ENCODE peak calls at places on chromosomes 7 and 10, in ten cellular contexts. J is kidney; U is cardiac fibroblast; L is NAMALWA; K is stimulated activated naive CD8-positive, alpha-beta T cell treated with anti-CD3 and anti-CD28 coated beads, Interleukin-15, amount 100 ng/mL, for 72 hours; D is amygdala; E is iPS DF 6.9; N is stimulated activated CD4-positive, alpha-beta T cell treated with anti-CD3 and anti-CD28 coated beads, Interleukin-15, amount 100 ng/mL, for 24 hours; Z is mammary epithelial cell; A is fibroblast of pulmonary artery. X is an unnamed sample.

GRCh38 chr7:98394377-98394836 is 6.5 kb downstream of the BAIAP2L1 start:
- DNase-seq in J (no peak), U (peak), L (no peak), K (no peak), D (no peak), E (no peak), N (no peak), Z (peak), A (peak), X (no peak)

GRCh38 chr10:43197834-43198681 is 59.8 kb downstream of the CSGALNACT2 start:
- DNase-seq in J (peak), U (peak), L (peak), K (no peak), D (no peak), E (no peak), N (peak), Z (no peak), A (no peak), X (peak)

GRCh38 chr7:65910237-65910636 is 37.4 kb downstream of the VKORC1L1 start:
- DNase-seq in J (no peak), U (no peak), L (no peak), K (no peak), D (no peak), E (no peak), N (no peak), Z (no peak), A (peak), X (no peak)

GRCh38 chr7:113202282-113202681 is 83.9 kb upstream of the SMIM30 start:
- DNase-seq in J (no peak), U (no peak), L (no peak), K (no peak), D (no peak), E (no peak), N (no peak), Z (no peak), A (no peak), X (no peak)

GRCh38 chr7:143384741-143385631 is 3.8 kb downstream of the ZYX start:
- DNase-seq in J (peak), U (peak), L (no peak), K (no peak), D (no peak), E (no peak), N (no peak), Z (no peak), A (peak), X (no peak)

GRCh38 chr10:119139464-119140067 is 25.9 kb downstream of the SFXN4 start:
- DNase-seq in J (no peak), U (peak), L (peak), K (peak), D (no peak), E (peak), N (peak), Z (peak), A (peak), X (peak)

GRCh38 chr7:7766671-7767070 is 48.3 kb upstream of the RPA3 start:
- DNase-seq in J (no peak), U (peak), L (no peak), K (no peak), D (no peak), E (no peak), N (no peak), Z (no peak), A (peak), X (peak)

GRCh38 chr10:7752251-7752650 is 35.5 kb downstream of the KIN start:
- DNase-seq in J (no peak), U (no peak), L (no peak), K (no peak), D (no peak), E (no peak), N (no peak), Z (no peak), A (no peak), X (no peak)

GRCh38 chr10:61110188-61110844 is 166.3 kb upstream of the RHOBTB1 start:
- DNase-seq in J (no peak), U (peak), L (no peak), K (no peak), D (no peak), E (no peak), N (no peak), Z (no peak), A (peak), X (no peak)

GRCh38 chr7:5672468-5672867 is 109.0 kb downstream of the RNF216 start:
- DNase-seq in J (no peak), U (no peak), L (no peak), K (no peak), D (no peak), E (no peak), N (no peak), Z (no peak), A (no peak), X (no peak)

GRCh38 chr7:150369740-150370501 is 1.3 kb downstream of the REPIN1 start:
- DNase-seq in J (no peak), U (peak), L (no peak), K (no peak), D (no peak), E (no peak), N (no peak), Z (no peak), A (no peak), X (peak)

GRCh38 chr10:59674211-59674836 is 35.3 kb downstream of the SLC16A9 start:
- DNase-seq in J (no peak), U (peak), L (no peak), K (no peak), D (no peak), E (no peak), N (no peak), Z (peak), A (peak), X (no peak)

GRCh38 chr7:116632349-116632748 is 39.6 kb upstream of the MET start:
- DNase-seq in J (no peak), U (no peak), L (no peak), K (no peak), D (no peak), E (no peak), N (no peak), Z (peak), A (no peak), X (no peak)

GRCh38 chr7:112162161-112163020 is 43.8 kb downstream of the DOCK4 start:
- DNase-seq in J (peak), U (peak), L (no peak), K (no peak), D (peak), E (peak), N (no peak), Z (no peak), A (peak), X (no peak)

GRCh38 chr7:21945374-21946227 is at the start of gene CDCA7L:
- DNase-seq in J (peak), U (peak), L (peak), K (peak), D (peak), E (peak), N (peak), Z (peak), A (peak), X (peak)

GRCh38 chr10:132245056-132245455 is 58.3 kb downstream of the DPYSL4 start:
- DNase-seq in J (no peak), U (no peak), L (no peak), K (no peak), D (no peak), E (no peak), N (no peak), Z (no peak), A (no peak), X (no peak)

GRCh38 chr10:61901829-61902447 is 439 bp downstream of the ARID5B start:
- DNase-seq in J (no peak), U (peak), L (peak), K (no peak), D (no peak), E (no peak), N (no peak), Z (peak), A (peak), X (peak)

GRCh38 chr10:132397036-132397541 is at the start of gene PWWP2B:
- DNase-seq in J (peak), U (no peak), L (peak), K (no peak), D (no peak), E (no peak), N (peak), Z (no peak), A (peak), X (peak)

GRCh38 chr10:33571616-33572015 is 237.1 kb upstream of the NRP1 start:
- DNase-seq in J (no peak), U (peak), L (no peak), K (no peak), D (no peak), E (no peak), N (no peak), Z (peak), A (peak), X (no peak)

GRCh38 chr10:79324032-79324695 is 23.1 kb upstream of the PPIF start:
- DNase-seq in J (no peak), U (no peak), L (no peak), K (no peak), D (no peak), E (no peak), N (no peak), Z (no peak), A (no peak), X (no peak)

GRCh38 chr10:67775274-67775673 is 62.7 kb downstream of the DNAJC12 start:
- DNase-seq in J (no peak), U (peak), L (no peak), K (no peak), D (no peak), E (no peak), N (no peak), Z (no peak), A (no peak), X (no peak)

GRCh38 chr7:73621168-73622063 is 2.9 kb downstream of the MLXIPL start:
- DNase-seq in J (no peak), U (no peak), L (no peak), K (no peak), D (no peak), E (no peak), N (no peak), Z (no peak), A (no peak), X (no peak)

GRCh38 chr7:139586286-139586685 is 62.8 kb downstream of the CLEC2L start:
- DNase-seq in J (no peak), U (no peak), L (no peak), K (no peak), D (no peak), E (no peak), N (no peak), Z (no peak), A (no peak), X (no peak)

GRCh38 chr7:4724648-4725013 is 42.5 kb downstream of the FOXK1 start:
- DNase-seq in J (no peak), U (peak), L (no peak), K (no peak), D (no peak), E (no peak), N (peak), Z (peak), A (peak), X (no peak)

GRCh38 chr10:44278669-44279337 is 106.1 kb downstream of the CXCL12 start:
- DNase-seq in J (no peak), U (peak), L (no peak), K (no peak), D (no peak), E (no peak), N (no peak), Z (no peak), A (no peak), X (no peak)

GRCh38 chr10:4183761-4184261 is 398.8 kb upstream of the KLF6 start:
- DNase-seq in J (no peak), U (peak), L (no peak), K (no peak), D (no peak), E (no peak), N (no peak), Z (no peak), A (peak), X (no peak)

GRCh38 chr10:86979296-86979818 is 11.1 kb downstream of the ADIRF start:
- DNase-seq in J (no peak), U (peak), L (no peak), K (no peak), D (no peak), E (no peak), N (no peak), Z (no peak), A (no peak), X (no peak)

GRCh38 chr10:48399056-48399541 is 92.6 kb downstream of the MAPK8 start:
- DNase-seq in J (no peak), U (no peak), L (no peak), K (no peak), D (no peak), E (no peak), N (no peak), Z (no peak), A (no peak), X (no peak)

GRCh38 chr7:88565401-88565800 is 194.1 kb upstream of the ZNF804B start:
- DNase-seq in J (no peak), U (no peak), L (no peak), K (no peak), D (no peak), E (no peak), N (no peak), Z (no peak), A (no peak), X (no peak)

GRCh38 chr10:124063736-124064135 is 29.7 kb downstream of the CHST15 start:
- DNase-seq in J (no peak), U (peak), L (peak), K (no peak), D (no peak), E (no peak), N (no peak), Z (peak), A (peak), X (no peak)

GRCh38 chr7:158567153-158567603 is 20.4 kb downstream of the PTPRN2 start:
- DNase-seq in J (no peak), U (no peak), L (no peak), K (no peak), D (no peak), E (no peak), N (no peak), Z (no peak), A (no peak), X (no peak)

GRCh38 chr10:97089209-97089865 is 96.4 kb downstream of the SLIT1 start:
- DNase-seq in J (no peak), U (no peak), L (no peak), K (no peak), D (no peak), E (no peak), N (no peak), Z (peak), A (no peak), X (no peak)

GRCh38 chr10:132526676-132527075 is 10.9 kb upstream of the INPP5A start:
- DNase-seq in J (peak), U (peak), L (no peak), K (no peak), D (no peak), E (no peak), N (no peak), Z (no peak), A (peak), X (no peak)

GRCh38 chr7:127751062-127751722 is 99.2 kb downstream of the SND1 start:
- DNase-seq in J (no peak), U (peak), L (no peak), K (no peak), D (no peak), E (no peak), N (no peak), Z (peak), A (peak), X (no peak)

GRCh38 chr7:73966062-73966940 is 61.7 kb upstream of the ELN start:
- DNase-seq in J (no peak), U (no peak), L (no peak), K (no peak), D (no peak), E (no peak), N (no peak), Z (peak), A (no peak), X (no peak)

GRCh38 chr7:40643664-40644063 is 508.9 kb downstream of the SUGCT start:
- DNase-seq in J (no peak), U (no peak), L (no peak), K (no peak), D (no peak), E (no peak), N (no peak), Z (no peak), A (no peak), X (no peak)

GRCh38 chr7:87510430-87510875 is 35.0 kb upstream of the ABCB4 start:
- DNase-seq in J (no peak), U (no peak), L (no peak), K (no peak), D (no peak), E (no peak), N (no peak), Z (no peak), A (no peak), X (peak)

GRCh38 chr10:71473671-71474599 is 77.2 kb downstream of the CDH23 start:
- DNase-seq in J (no peak), U (no peak), L (no peak), K (no peak), D (peak), E (no peak), N (no peak), Z (no peak), A (no peak), X (no peak)

GRCh38 chr10:131947631-131948347 is 33.9 kb downstream of the BNIP3 start:
- DNase-seq in J (peak), U (peak), L (no peak), K (no peak), D (no peak), E (no peak), N (no peak), Z (peak), A (peak), X (no peak)

X was measured in erythroblast.